ENCODE peak calls at places on chromosome 3, in ten cellular contexts. Q is NCI-H146; I is fibroblast of pulmonary artery; B is GM18507; U is posterior vena cava; O is cardiac fibroblast; V is hepatic stellate cell; J is cardiac muscle cell; X is KBM-7; R is activated CD4-positive, alpha-beta T cell treated with anti-CD3 and anti-CD28 coated beads, Interleukin-2, amount 50 U/mL, for 24 hours. N is an unnamed sample.

GRCh38 chr3:184259878-184260570 is 1.3 kb downstream of the CAMK2N2 start:
- DNase-seq in Q (peak), I (peak), B (no peak), U (peak), O (no peak), V (peak), J (peak), X (peak), R (no peak), N (peak)

GRCh38 chr3:46666471-46666845 is 27.0 kb downstream of the ALS2CL start:
- DNase-seq in Q (no peak), I (no peak), B (no peak), U (peak), O (no peak), V (peak), J (no peak), X (no peak), R (no peak), N (no peak)

GRCh38 chr3:179398574-179399249 is 51.2 kb downstream of the MFN1 start:
- DNase-seq in Q (no peak), I (peak), B (no peak), U (no peak), O (peak), V (peak), J (no peak), X (no peak), R (no peak), N (no peak)

GRCh38 chr3:15982667-15983145 is 184.9 kb upstream of the ANKRD28 start:
- DNase-seq in Q (no peak), I (peak), B (no peak), U (no peak), O (peak), V (peak), J (peak), X (no peak), R (no peak), N (no peak)

GRCh38 chr3:130850846-130851245 is 43.0 kb upstream of the ATP2C1 start:
- DNase-seq in Q (no peak), I (peak), B (no peak), U (no peak), O (peak), V (no peak), J (peak), X (no peak), R (no peak), N (no peak)

GRCh38 chr3:52374173-52374572 is 58.1 kb downstream of the DNAH1 start:
- DNase-seq in Q (no peak), I (no peak), B (no peak), U (no peak), O (no peak), V (no peak), J (no peak), X (no peak), R (no peak), N (no peak)

GRCh38 chr3:18868911-18869689 is 279.2 kb upstream of the KCNH8 start:
- DNase-seq in Q (no peak), I (no peak), B (no peak), U (no peak), O (no peak), V (no peak), J (no peak), X (no peak), R (no peak), N (no peak)

GRCh38 chr3:95049841-95050240 is 987.0 kb downstream of the NSUN3 start:
- DNase-seq in Q (no peak), I (no peak), B (no peak), U (no peak), O (no peak), V (no peak), J (no peak), X (no peak), R (no peak), N (no peak)

GRCh38 chr3:127688416-127689265 is 15.9 kb downstream of the ABTB1 start:
- DNase-seq in Q (peak), I (peak), B (no peak), U (peak), O (peak), V (no peak), J (peak), X (no peak), R (no peak), N (no peak)

GRCh38 chr3:53109822-53110771 is 20.1 kb downstream of the RFT1 start:
- DNase-seq in Q (no peak), I (peak), B (no peak), U (peak), O (peak), V (peak), J (peak), X (peak), R (no peak), N (peak)

GRCh38 chr3:177674186-177674585 is 476.9 kb upstream of the TBL1XR1 start:
- DNase-seq in Q (no peak), I (no peak), B (no peak), U (no peak), O (no peak), V (no peak), J (no peak), X (no peak), R (no peak), N (no peak)

GRCh38 chr3:46110701-46111493 is 83.6 kb upstream of the XCR1 start:
- DNase-seq in Q (no peak), I (peak), B (no peak), U (no peak), O (peak), V (no peak), J (peak), X (peak), R (no peak), N (no peak)

GRCh38 chr3:48248095-48248863 is 7.4 kb downstream of the ZNF589 start:
- DNase-seq in Q (no peak), I (no peak), B (no peak), U (no peak), O (no peak), V (no peak), J (no peak), X (no peak), R (no peak), N (no peak)

GRCh38 chr3:137988152-137988551 is 21.8 kb upstream of the CLDN18 start:
- DNase-seq in Q (peak), I (no peak), B (peak), U (no peak), O (no peak), V (no peak), J (no peak), X (no peak), R (no peak), N (no peak)

GRCh38 chr3:109874900-109875735 is 537.8 kb upstream of the DPPA4 start:
- DNase-seq in Q (no peak), I (no peak), B (no peak), U (no peak), O (no peak), V (no peak), J (no peak), X (no peak), R (no peak), N (no peak)

GRCh38 chr3:171809513-171810277 is 588 bp downstream of the PLD1 start:
- DNase-seq in Q (peak), I (peak), B (peak), U (peak), O (peak), V (peak), J (peak), X (peak), R (peak), N (peak)

GRCh38 chr3:144358191-144358590 is 386.6 kb downstream of the DIPK2A start:
- DNase-seq in Q (no peak), I (no peak), B (no peak), U (no peak), O (no peak), V (no peak), J (no peak), X (no peak), R (no peak), N (no peak)

GRCh38 chr3:19250959-19251610 is 102.8 kb downstream of the KCNH8 start:
- DNase-seq in Q (peak), I (no peak), B (no peak), U (no peak), O (no peak), V (no peak), J (no peak), X (no peak), R (no peak), N (no peak)

GRCh38 chr3:153209596-153209995 is 47.6 kb downstream of the RAP2B start:
- DNase-seq in Q (no peak), I (peak), B (no peak), U (no peak), O (peak), V (peak), J (peak), X (peak), R (no peak), N (peak)

GRCh38 chr3:44117239-44117638 is 124.4 kb upstream of the TOPAZ1 start:
- DNase-seq in Q (no peak), I (no peak), B (no peak), U (no peak), O (no peak), V (no peak), J (no peak), X (no peak), R (no peak), N (no peak)

GRCh38 chr3:61908344-61908743 is 347.0 kb downstream of the PTPRG start:
- DNase-seq in Q (no peak), I (peak), B (no peak), U (no peak), O (peak), V (no peak), J (peak), X (no peak), R (no peak), N (no peak)

GRCh38 chr3:27721717-27722564 is at the start of gene EOMES:
- DNase-seq in Q (peak), I (peak), B (peak), U (peak), O (peak), V (no peak), J (peak), X (peak), R (no peak), N (peak)

GRCh38 chr3:77171026-77171425 is 131.1 kb downstream of the ROBO2 start:
- DNase-seq in Q (no peak), I (no peak), B (no peak), U (no peak), O (no peak), V (no peak), J (no peak), X (no peak), R (no peak), N (no peak)

GRCh38 chr3:189862385-189863023 is 231.3 kb downstream of the TP63 start:
- DNase-seq in Q (no peak), I (peak), B (no peak), U (no peak), O (peak), V (no peak), J (peak), X (no peak), R (no peak), N (no peak)

GRCh38 chr3:151864423-151865101 is 8.9 kb upstream of the SUCNR1 start:
- DNase-seq in Q (peak), I (peak), B (no peak), U (no peak), O (peak), V (peak), J (peak), X (no peak), R (no peak), N (no peak)

GRCh38 chr3:178083906-178084823 is 452.1 kb upstream of the KCNMB2 start:
- DNase-seq in Q (peak), I (peak), B (no peak), U (no peak), O (peak), V (no peak), J (peak), X (peak), R (no peak), N (peak)

GRCh38 chr3:122948398-122948797 is 79.2 kb downstream of the SEMA5B start:
- DNase-seq in Q (peak), I (no peak), B (no peak), U (no peak), O (no peak), V (no peak), J (no peak), X (no peak), R (no peak), N (no peak)

GRCh38 chr3:80688814-80689213 is 921.0 kb upstream of the ROBO1 start:
- DNase-seq in Q (no peak), I (peak), B (no peak), U (no peak), O (peak), V (no peak), J (peak), X (no peak), R (no peak), N (no peak)

GRCh38 chr3:146770881-146771280 is 165.7 kb upstream of the PLSCR5 start:
- DNase-seq in Q (no peak), I (no peak), B (no peak), U (no peak), O (no peak), V (no peak), J (no peak), X (no peak), R (no peak), N (no peak)

GRCh38 chr3:46913644-46914043 is 36.1 kb downstream of the PTH1R start:
- DNase-seq in Q (peak), I (peak), B (no peak), U (peak), O (peak), V (peak), J (peak), X (no peak), R (no peak), N (no peak)

GRCh38 chr3:13073042-13073906 is at the start of gene IQSEC1:
- DNase-seq in Q (peak), I (no peak), B (peak), U (peak), O (peak), V (no peak), J (peak), X (no peak), R (peak), N (peak)

GRCh38 chr3:16378920-16379319 is 113.9 kb downstream of the OXNAD1 start:
- DNase-seq in Q (no peak), I (no peak), B (no peak), U (no peak), O (peak), V (peak), J (no peak), X (no peak), R (no peak), N (no peak)

N was measured in endothelial cell.